ENCODE peak calls at places on chromosomes 6 and 20, in seven cellular contexts. One of them, this sample, is unnamed.

GRCh38 chr6:90286884-90287488 is 9.7 kb downstream of the BACH2 start:
- DNase-seq in thyroid gland: peak
- DNase-seq in pancreas: no peak
- DNase-seq in left lung: no peak
- DNase-seq in cardiac fibroblast: peak
- DNase-seq in nephron progenitor cell: peak
- DNase-seq in neural progenitor cell: peak
- DNase-seq in this sample: peak

GRCh38 chr6:210778-211177 is 81.5 kb upstream of the DUSP22 start:
- DNase-seq in thyroid gland: no peak
- DNase-seq in pancreas: no peak
- DNase-seq in left lung: no peak
- DNase-seq in cardiac fibroblast: no peak
- DNase-seq in nephron progenitor cell: no peak
- DNase-seq in neural progenitor cell: no peak
- DNase-seq in this sample: no peak

GRCh38 chr6:57305754-57306153 is 11.7 kb upstream of the PRIM2 start:
- DNase-seq in thyroid gland: no peak
- DNase-seq in pancreas: no peak
- DNase-seq in left lung: no peak
- DNase-seq in cardiac fibroblast: peak
- DNase-seq in nephron progenitor cell: no peak
- DNase-seq in neural progenitor cell: no peak
- DNase-seq in this sample: no peak

GRCh38 chr6:51654647-51655046 is 432.8 kb downstream of the PKHD1 start:
- DNase-seq in thyroid gland: no peak
- DNase-seq in pancreas: no peak
- DNase-seq in left lung: no peak
- DNase-seq in cardiac fibroblast: no peak
- DNase-seq in nephron progenitor cell: no peak
- DNase-seq in neural progenitor cell: no peak
- DNase-seq in this sample: no peak

GRCh38 chr6:36098920-36099647 is 31.2 kb upstream of the MAPK13 start:
- DNase-seq in thyroid gland: no peak
- DNase-seq in pancreas: no peak
- DNase-seq in left lung: no peak
- DNase-seq in cardiac fibroblast: peak
- DNase-seq in nephron progenitor cell: no peak
- DNase-seq in neural progenitor cell: peak
- DNase-seq in this sample: no peak

GRCh38 chr6:125759184-125759902 is 9.9 kb downstream of the HEY2 start:
- DNase-seq in thyroid gland: no peak
- DNase-seq in pancreas: no peak
- DNase-seq in left lung: no peak
- DNase-seq in cardiac fibroblast: no peak
- DNase-seq in nephron progenitor cell: peak
- DNase-seq in neural progenitor cell: peak
- DNase-seq in this sample: peak

GRCh38 chr20:49325981-49326380 is 48.1 kb upstream of the ZNFX1 start:
- DNase-seq in thyroid gland: peak
- DNase-seq in pancreas: no peak
- DNase-seq in left lung: no peak
- DNase-seq in cardiac fibroblast: peak
- DNase-seq in nephron progenitor cell: no peak
- DNase-seq in neural progenitor cell: no peak
- DNase-seq in this sample: no peak

GRCh38 chr6:21914121-21914973 is 320.8 kb downstream of the SOX4 start:
- DNase-seq in thyroid gland: peak
- DNase-seq in pancreas: peak
- DNase-seq in left lung: peak
- DNase-seq in cardiac fibroblast: peak
- DNase-seq in nephron progenitor cell: no peak
- DNase-seq in neural progenitor cell: no peak
- DNase-seq in this sample: no peak

GRCh38 chr6:82783587-82784253 is 281.9 kb downstream of the UBE3D start:
- DNase-seq in thyroid gland: no peak
- DNase-seq in pancreas: no peak
- DNase-seq in left lung: no peak
- DNase-seq in cardiac fibroblast: no peak
- DNase-seq in nephron progenitor cell: peak
- DNase-seq in neural progenitor cell: peak
- DNase-seq in this sample: no peak

GRCh38 chr6:11710221-11710836 is 68.3 kb downstream of the ADTRP start:
- DNase-seq in thyroid gland: peak
- DNase-seq in pancreas: no peak
- DNase-seq in left lung: no peak
- DNase-seq in cardiac fibroblast: no peak
- DNase-seq in nephron progenitor cell: no peak
- DNase-seq in neural progenitor cell: no peak
- DNase-seq in this sample: no peak

GRCh38 chr6:37049990-37050853 is 44.8 kb downstream of the FGD2 start:
- DNase-seq in thyroid gland: peak
- DNase-seq in pancreas: no peak
- DNase-seq in left lung: peak
- DNase-seq in cardiac fibroblast: no peak
- DNase-seq in nephron progenitor cell: no peak
- DNase-seq in neural progenitor cell: no peak
- DNase-seq in this sample: no peak

GRCh38 chr6:96898241-96898851 is 655 bp upstream of the NDUFAF4 start:
- DNase-seq in thyroid gland: no peak
- DNase-seq in pancreas: no peak
- DNase-seq in left lung: no peak
- DNase-seq in cardiac fibroblast: peak
- DNase-seq in nephron progenitor cell: no peak
- DNase-seq in neural progenitor cell: no peak
- DNase-seq in this sample: no peak

GRCh38 chr6:106608080-106608668 is 21.1 kb downstream of the RTN4IP1 start:
- DNase-seq in thyroid gland: no peak
- DNase-seq in pancreas: no peak
- DNase-seq in left lung: no peak
- DNase-seq in cardiac fibroblast: peak
- DNase-seq in nephron progenitor cell: no peak
- DNase-seq in neural progenitor cell: peak
- DNase-seq in this sample: peak

GRCh38 chr6:158011980-158012566 is 30.4 kb downstream of the SYNJ2 start:
- DNase-seq in thyroid gland: no peak
- DNase-seq in pancreas: peak
- DNase-seq in left lung: peak
- DNase-seq in cardiac fibroblast: no peak
- DNase-seq in nephron progenitor cell: no peak
- DNase-seq in neural progenitor cell: no peak
- DNase-seq in this sample: no peak

GRCh38 chr6:148509789-148510581 is 167.3 kb downstream of the SASH1 start:
- DNase-seq in thyroid gland: no peak
- DNase-seq in pancreas: no peak
- DNase-seq in left lung: peak
- DNase-seq in cardiac fibroblast: peak
- DNase-seq in nephron progenitor cell: no peak
- DNase-seq in neural progenitor cell: no peak
- DNase-seq in this sample: no peak

GRCh38 chr6:148508401-148509151 is 165.9 kb downstream of the SASH1 start:
- DNase-seq in thyroid gland: no peak
- DNase-seq in pancreas: no peak
- DNase-seq in left lung: no peak
- DNase-seq in cardiac fibroblast: peak
- DNase-seq in nephron progenitor cell: no peak
- DNase-seq in neural progenitor cell: peak
- DNase-seq in this sample: no peak

GRCh38 chr6:148513145-148514071 is 170.8 kb downstream of the SASH1 start:
- DNase-seq in thyroid gland: no peak
- DNase-seq in pancreas: no peak
- DNase-seq in left lung: peak
- DNase-seq in cardiac fibroblast: peak
- DNase-seq in nephron progenitor cell: no peak
- DNase-seq in neural progenitor cell: no peak
- DNase-seq in this sample: no peak

GRCh38 chr6:148507774-148508173 is 165.1 kb downstream of the SASH1 start:
- DNase-seq in thyroid gland: no peak
- DNase-seq in pancreas: no peak
- DNase-seq in left lung: no peak
- DNase-seq in cardiac fibroblast: peak
- DNase-seq in nephron progenitor cell: no peak
- DNase-seq in neural progenitor cell: peak
- DNase-seq in this sample: no peak

DNA sequence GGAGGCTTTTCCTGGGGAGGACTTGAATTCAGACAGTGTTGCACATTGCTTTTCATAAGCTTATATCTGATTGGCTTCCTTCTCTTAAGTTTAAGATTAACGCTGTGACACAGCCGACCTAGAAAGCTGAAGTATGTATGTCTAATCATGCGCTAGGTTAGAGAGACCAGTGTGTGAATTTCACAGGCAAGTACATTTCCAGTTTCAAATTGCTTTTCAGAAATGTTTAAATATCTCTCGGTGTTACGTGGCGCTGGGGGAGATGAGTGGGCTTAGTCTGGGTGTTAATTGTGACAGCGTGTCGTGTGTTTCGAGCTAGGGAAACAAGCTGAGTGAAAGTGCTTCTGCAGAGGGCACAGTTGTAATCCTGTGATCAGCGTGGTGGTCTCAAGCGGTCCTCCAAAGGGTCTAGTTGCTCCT is 166.5 kb downstream of the SASH1 start:
- DNase-seq in thyroid gland: no peak
- DNase-seq in pancreas: no peak
- DNase-seq in left lung: no peak
- DNase-seq in cardiac fibroblast: peak
- DNase-seq in nephron progenitor cell: no peak
- DNase-seq in neural progenitor cell: no peak
- DNase-seq in this sample: no peak
- TF ChIP-seq CTCF in thyroid gland: no peak
- TF ChIP-seq CTCF in pancreas: no peak
- TF ChIP-seq CTCF in left lung: no peak
- TF ChIP-seq CTCF in cardiac fibroblast: no peak
- TF ChIP-seq CTCF in nephron progenitor cell: no peak
- TF ChIP-seq CTCF in neural progenitor cell: no peak
- TF ChIP-seq CTCF in this sample: no peak

GRCh38 chr6:73537677-73538076 is 16.8 kb upstream of the EEF1A1 start:
- DNase-seq in thyroid gland: no peak
- DNase-seq in pancreas: no peak
- DNase-seq in left lung: no peak
- DNase-seq in cardiac fibroblast: no peak
- DNase-seq in nephron progenitor cell: no peak
- DNase-seq in neural progenitor cell: no peak
- DNase-seq in this sample: no peak

GRCh38 chr6:73542882-73543281 is 22.1 kb upstream of the EEF1A1 start:
- DNase-seq in thyroid gland: no peak
- DNase-seq in pancreas: no peak
- DNase-seq in left lung: no peak
- DNase-seq in cardiac fibroblast: no peak
- DNase-seq in nephron progenitor cell: no peak
- DNase-seq in neural progenitor cell: no peak
- DNase-seq in this sample: no peak

GRCh38 chr6:73532288-73532687 is 11.5 kb upstream of the EEF1A1 start:
- DNase-seq in thyroid gland: no peak
- DNase-seq in pancreas: no peak
- DNase-seq in left lung: no peak
- DNase-seq in cardiac fibroblast: no peak
- DNase-seq in nephron progenitor cell: no peak
- DNase-seq in neural progenitor cell: no peak
- DNase-seq in this sample: no peak

DNA sequence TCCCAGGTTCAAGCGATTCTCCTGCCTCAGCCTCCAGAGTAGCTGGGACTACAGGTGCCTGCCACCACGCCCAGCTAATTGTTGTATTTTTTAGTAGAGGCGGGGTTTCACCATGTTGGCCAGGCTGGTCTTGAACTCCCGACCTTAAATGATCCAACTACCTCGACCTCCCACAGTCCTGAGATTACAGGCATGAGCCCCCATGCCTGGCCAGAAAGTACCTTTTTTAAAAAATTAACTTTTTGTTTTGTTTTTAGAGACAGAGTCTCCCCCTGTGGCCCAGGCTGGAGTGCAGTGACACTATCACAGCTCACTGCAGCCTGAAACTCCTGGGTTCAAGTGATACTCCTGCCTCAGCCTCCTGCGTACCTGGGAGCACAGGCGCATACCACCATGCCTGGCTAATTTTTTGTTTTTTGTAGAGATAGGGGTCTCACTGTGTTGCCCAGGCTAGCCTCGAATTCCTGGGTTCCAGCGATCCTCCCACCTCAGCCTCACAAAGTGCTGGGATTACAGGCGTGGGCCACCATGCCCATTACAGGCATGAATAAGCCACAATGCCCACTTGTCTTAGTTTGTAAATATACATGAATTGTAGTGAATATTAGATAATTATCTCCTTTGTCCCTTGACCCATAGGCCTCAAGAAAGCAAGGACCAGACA is 17.4 kb upstream of the EEF1A1 start:
- DNase-seq in thyroid gland: no peak
- DNase-seq in pancreas: no peak
- DNase-seq in left lung: no peak
- DNase-seq in cardiac fibroblast: no peak
- DNase-seq in nephron progenitor cell: no peak
- DNase-seq in neural progenitor cell: no peak
- DNase-seq in this sample: no peak
- TF ChIP-seq CTCF in thyroid gland: no peak
- TF ChIP-seq CTCF in pancreas: no peak
- TF ChIP-seq CTCF in left lung: no peak
- TF ChIP-seq CTCF in cardiac fibroblast: no peak
- TF ChIP-seq CTCF in nephron progenitor cell: no peak
- TF ChIP-seq CTCF in neural progenitor cell: no peak
- TF ChIP-seq CTCF in this sample: no peak

DNA sequence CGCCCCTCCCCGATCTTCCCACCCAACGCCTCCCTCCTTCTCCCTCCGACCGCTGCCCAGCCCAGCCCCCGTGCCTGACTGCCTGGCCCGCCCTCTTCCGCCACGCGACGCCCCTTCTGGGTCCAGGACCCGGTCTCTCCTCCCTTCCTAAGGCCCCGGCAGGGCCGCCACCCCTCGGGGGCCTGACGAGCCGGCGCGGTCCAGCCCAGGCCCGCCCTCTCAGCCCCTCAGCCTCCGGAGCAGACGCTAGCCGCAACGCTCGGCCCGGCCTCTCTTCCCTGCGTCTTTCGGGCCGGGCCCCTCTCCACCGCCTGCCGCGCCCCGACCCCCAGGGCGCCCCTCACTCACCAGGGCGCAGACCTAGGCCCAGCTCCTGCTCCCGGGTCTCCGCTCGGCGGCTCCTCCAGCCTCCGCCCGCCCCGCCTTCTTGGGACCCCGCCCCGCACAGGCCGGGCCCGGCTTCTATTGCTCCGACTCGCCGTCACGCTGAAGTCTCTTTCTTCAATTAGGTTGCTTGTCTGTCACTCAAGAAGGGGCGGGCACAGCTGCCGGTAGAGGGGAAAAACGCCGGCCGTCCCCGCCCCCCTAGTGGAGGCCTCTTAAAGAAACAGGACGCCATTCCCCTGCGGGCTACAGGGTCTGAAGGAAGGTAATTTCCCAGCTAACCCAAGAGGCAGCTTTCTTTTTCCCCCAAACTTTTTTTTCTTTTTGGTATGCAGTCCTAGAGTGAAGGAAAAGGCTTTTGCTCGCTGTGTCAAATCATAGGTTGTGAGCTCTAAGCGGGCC is at the start of gene ELMO2:
- DNase-seq in thyroid gland: peak
- DNase-seq in pancreas: peak
- DNase-seq in left lung: peak
- DNase-seq in cardiac fibroblast: peak
- DNase-seq in nephron progenitor cell: peak
- DNase-seq in neural progenitor cell: peak
- DNase-seq in this sample: peak
- TF ChIP-seq CTCF in thyroid gland: no peak
- TF ChIP-seq CTCF in pancreas: no peak
- TF ChIP-seq CTCF in left lung: peak
- TF ChIP-seq CTCF in cardiac fibroblast: no peak
- TF ChIP-seq CTCF in nephron progenitor cell: no peak
- TF ChIP-seq CTCF in neural progenitor cell: no peak
- TF ChIP-seq CTCF in this sample: peak

GRCh38 chr20:7031222-7031621 is 263.7 kb downstream of the BMP2 start:
- DNase-seq in thyroid gland: no peak
- DNase-seq in pancreas: no peak
- DNase-seq in left lung: no peak
- DNase-seq in cardiac fibroblast: peak
- DNase-seq in nephron progenitor cell: no peak
- DNase-seq in neural progenitor cell: peak
- DNase-seq in this sample: peak
- TF ChIP-seq CTCF in thyroid gland: no peak
- TF ChIP-seq CTCF in pancreas: no peak
- TF ChIP-seq CTCF in left lung: no peak
- TF ChIP-seq CTCF in cardiac fibroblast: peak
- TF ChIP-seq CTCF in nephron progenitor cell: no peak
- TF ChIP-seq CTCF in neural progenitor cell: peak
- TF ChIP-seq CTCF in this sample: peak

This sample was measured in endothelial cell.